ENCODE peak calls at places on chromosomes 11 and 22, in four cellular contexts. V is HepG2, H is GM12878, M is K562. A is an unnamed sample.

GRCh38 chr22:46043339-46043738 is 66.4 kb upstream of the WNT7B start:
- DNase-seq in M (no peak), H (no peak), V (no peak), A (no peak)

GRCh38 chr22:38203090-38203810 is 1.5 kb downstream of the MAFF start:
- DNase-seq in M (peak; percentile 22), H (no peak), V (peak; percentile 46), A (no peak)

GRCh38 chr11:129222158-129222557 is 30.0 kb upstream of the ARHGAP32 start:
- DNase-seq in H (no peak), M (no peak), V (no peak), A (no peak)

GRCh38 chr22:38135133-38135706 is 24.7 kb upstream of the BAIAP2L2 start:
- DNase-seq in H (no peak), M (no peak), V (no peak), A (no peak)

GRCh38 chr11:46051102-46051501 is 70.2 kb downstream of the PHF21A start:
- DNase-seq in V (no peak), M (no peak), H (no peak), A (no peak)

GRCh38 chr22:24427500-24428164 is at the start of gene ADORA2A:
- DNase-seq in V (no peak), M (no peak), H (peak; percentile 35), A (no peak)

GRCh38 chr11:27239305-27239942 is 123.6 kb downstream of the CCDC34 start:
- DNase-seq in H (no peak), M (no peak), V (no peak), A (no peak)

GRCh38 chr11:76007179-76007578 is 192.2 kb downstream of the UVRAG start:
- DNase-seq in V (no peak), M (no peak), H (no peak), A (no peak)

GRCh38 chr11:118291453-118291852 is 13.1 kb upstream of the CD3E start:
- DNase-seq in H (no peak), V (no peak), M (no peak), A (no peak)

GRCh38 chr11:80163011-80163410 is 722.2 kb upstream of the TENM4 start:
- DNase-seq in M (no peak), V (no peak), H (no peak), A (no peak)

GRCh38 chr11:104199041-104199440 is 35.1 kb upstream of the PDGFD start:
- DNase-seq in M (no peak), H (no peak), V (no peak), A (no peak)

GRCh38 chr11:96125400-96125799 is 201.5 kb upstream of the MTMR2 start:
- DNase-seq in V (peak; percentile 33), M (no peak), H (no peak), A (no peak)

GRCh38 chr22:44245438-44245837 is 64.7 kb downstream of the PARVG start:
- DNase-seq in V (no peak), M (no peak), H (no peak), A (no peak)

GRCh38 chr11:34317666-34318065 is 40.1 kb downstream of the ABTB2 start:
- DNase-seq in H (no peak), V (no peak), M (no peak), A (no peak)

GRCh38 chr22:31650391-31650790 is 11.6 kb downstream of the PISD start:
- DNase-seq in H (no peak), V (no peak), M (no peak), A (no peak)

GRCh38 chr11:10358696-10359095 is 53.8 kb downstream of the ADM start:
- DNase-seq in V (no peak), M (no peak), H (no peak), A (no peak)

GRCh38 chr11:38791346-38791961 is 2193.4 kb upstream of the RAG2 start:
- DNase-seq in H (no peak), V (peak; percentile 54), M (peak; percentile 59), A (peak; percentile 25)

GRCh38 chr22:47605886-47606285 is 843.4 kb downstream of the TBC1D22A start:
- DNase-seq in V (no peak), M (no peak), H (no peak), A (no peak)

GRCh38 chr11:134454146-134454690 is 42.2 kb upstream of the B3GAT1 start:
- DNase-seq in V (no peak), M (no peak), H (no peak), A (no peak)

GRCh38 chr11:84899740-84900139 is 727.4 kb downstream of the DLG2 start:
- DNase-seq in M (no peak), V (peak; percentile 10), H (no peak), A (peak; percentile 10)

GRCh38 chr11:118223992-118224391 is 819 bp downstream of the JAML start:
- DNase-seq in M (no peak), H (no peak), V (no peak), A (no peak)

GRCh38 chr22:41801147-41801819 is 804 bp downstream of the CCDC134 start:
- DNase-seq in V (no peak), M (no peak), H (no peak), A (no peak)

GRCh38 chr11:126246636-126247035 is 22.1 kb downstream of the SRPRA start:
- DNase-seq in H (no peak), M (no peak), V (no peak), A (no peak)
- TF ChIP-seq FOXK2 in H (no peak), M (no peak), V (no peak), A (no peak)

DNA sequence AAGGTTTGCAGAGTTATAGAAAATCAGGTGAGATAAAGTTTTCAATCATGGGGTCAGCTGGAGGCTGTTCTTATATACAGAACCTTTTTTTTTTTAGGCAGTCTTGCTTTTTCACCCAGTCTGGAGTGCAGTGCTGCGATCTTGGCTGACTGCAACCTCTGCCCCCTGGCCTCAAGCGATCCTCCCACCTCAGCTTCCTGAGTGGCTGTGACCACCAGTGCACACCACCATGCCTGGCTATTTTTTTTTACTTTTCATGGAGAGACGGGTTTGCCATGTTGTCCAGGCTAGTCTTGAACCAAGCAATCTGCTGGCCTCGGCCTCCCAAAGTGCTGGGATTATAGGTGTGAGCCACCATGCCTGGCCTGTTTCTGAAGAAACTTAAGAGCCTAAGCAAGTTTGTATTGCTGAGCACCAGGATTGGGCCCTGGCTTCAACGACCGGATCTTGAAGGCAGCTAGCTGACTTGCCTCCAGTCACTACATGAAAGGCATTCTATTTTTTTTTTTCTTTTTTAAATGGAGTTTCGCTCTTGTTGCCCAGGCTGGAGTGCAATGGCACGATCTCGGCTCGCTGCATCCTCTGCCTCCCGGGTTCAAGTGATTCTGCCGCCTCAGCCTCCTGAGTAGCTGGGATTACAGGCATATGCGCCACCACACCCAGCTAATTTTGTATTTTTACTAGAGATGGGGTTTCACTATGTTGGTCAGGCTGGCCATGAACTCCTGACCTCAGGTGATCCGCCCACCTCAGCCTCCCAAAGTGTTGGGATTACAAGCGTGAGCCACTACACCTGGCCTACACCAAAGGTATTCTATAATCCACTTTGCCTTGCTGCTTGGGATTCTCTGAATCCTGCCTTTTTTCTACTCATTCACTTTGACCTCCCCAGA is 7.6 kb downstream of the XBP1 start:
- DNase-seq in M (no peak), H (no peak), V (no peak), A (no peak)
- TF ChIP-seq FOXK2 in M (no peak), H (no peak), V (no peak), A (no peak)

GRCh38 chr11:36510567-36511020 is 522 bp upstream of the TRAF6 start:
- DNase-seq in V (no peak), H (no peak), M (no peak), A (no peak)
- TF ChIP-seq FOXK2 in V (no peak), H (no peak), M (no peak), A (no peak)

DNA sequence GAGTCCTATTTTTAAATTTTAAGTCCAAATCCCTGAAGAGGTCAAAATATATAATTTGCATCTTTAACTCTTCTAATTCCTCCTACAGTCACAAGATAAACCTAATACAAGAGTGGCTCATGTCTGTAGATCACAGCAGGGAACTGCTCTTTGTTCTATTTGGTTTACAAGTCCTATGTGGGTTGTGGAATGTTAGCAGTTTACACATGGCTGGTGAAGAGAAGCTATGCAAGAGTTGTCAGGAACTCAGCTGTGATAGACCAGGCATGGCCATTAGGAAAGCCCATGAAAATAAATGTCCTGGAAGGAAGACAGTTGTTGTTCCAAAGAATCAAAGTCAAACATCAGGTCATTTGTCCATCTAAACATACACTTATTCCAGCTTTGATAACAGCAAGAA is 312.4 kb upstream of the PITPNB start:
- DNase-seq in H (no peak), V (peak; percentile 82), M (no peak), A (peak; percentile 39)
- TF ChIP-seq FOXK2 in H (no peak), V (no peak), M (no peak), A (no peak)

A was measured in HEK293T.